ENCODE peak calls at places on chromosomes 3 and 15, in five cellular contexts. K is kidney glomerular epithelial cell, F is heart left ventricle, J is posterior cingulate gyrus, I is bronchial epithelial cell. M is an unnamed sample.
A peak's percentile ranks its signal among the peaks of the same experiment; 100 is the strongest.

GRCh38 chr3:60720696-60721228 is 530.5 kb downstream of the FHIT start:
- DNase-seq in K (no peak), F (no peak), J (no peak), I (no peak), M (no peak)

GRCh38 chr3:33278106-33278672 is 947 bp downstream of the FBXL2 start:
- DNase-seq in K (peak; percentile 34), F (no peak), J (no peak), I (peak; percentile 46), M (peak; percentile 31)

GRCh38 chr3:54870423-54870822 is 57.4 kb downstream of the LRTM1 start:
- DNase-seq in K (peak; percentile 90), F (no peak), J (no peak), I (peak; percentile 70), M (peak; percentile 86)

GRCh38 chr15:99006146-99006545 is 1.4 kb downstream of the PGPEP1L start:
- DNase-seq in K (no peak), F (no peak), J (no peak), I (no peak), M (no peak)

GRCh38 chr3:184633185-184633584 is 71.6 kb downstream of the EPHB3 start:
- DNase-seq in K (no peak), F (no peak), J (no peak), I (no peak), M (no peak)

GRCh38 chr15:77138167-77138522 is 67.2 kb upstream of the TSPAN3 start:
- DNase-seq in K (no peak), F (no peak), J (no peak), I (peak; percentile 53), M (no peak)

GRCh38 chr15:85129881-85130280 is 148.2 kb downstream of the PDE8A start:
- DNase-seq in K (no peak), F (no peak), J (no peak), I (no peak), M (no peak)

GRCh38 chr3:162702768-162703385 is 1206.3 kb downstream of the OTOL1 start:
- DNase-seq in K (no peak), F (no peak), J (no peak), I (no peak), M (no peak)

GRCh38 chr3:69649120-69649519 is 90.1 kb upstream of the MITF start:
- DNase-seq in K (peak; percentile 80), F (no peak), J (no peak), I (peak; percentile 78), M (peak; percentile 85)

GRCh38 chr15:22912256-22912655 is 67.9 kb downstream of the CYFIP1 start:
- DNase-seq in K (no peak), F (no peak), J (no peak), I (no peak), M (no peak)

GRCh38 chr3:124563376-124563775 is 166.9 kb upstream of the UMPS start:
- DNase-seq in K (no peak), F (no peak), J (no peak), I (peak; percentile 62), M (peak; percentile 44)

GRCh38 chr3:88641033-88641604 is 466.3 kb upstream of the EPHA3 start:
- DNase-seq in K (no peak), F (no peak), J (no peak), I (no peak), M (no peak)